ENCODE peak calls at places on chromosome 3, in four cellular contexts. J, T, F and Z are unnamed samples.

GRCh38 chr3:48414376-48415250 is 15.3 kb downstream of the PLXNB1 start:
- DNase-seq in J (no peak), T (no peak), F (no peak), Z (no peak)

GRCh38 chr3:63508305-63508704 is 144.2 kb upstream of the SNTN start:
- DNase-seq in J (no peak), T (peak; percentile 22), F (no peak), Z (no peak)

GRCh38 chr3:57654214-57654613 is 38.7 kb downstream of the DENND6A start:
- DNase-seq in J (no peak), T (no peak), F (no peak), Z (no peak)

GRCh38 chr3:13281657-13282527 is 138.2 kb downstream of the NUP210 start:
- DNase-seq in J (no peak), T (peak; percentile 20), F (peak; percentile 65), Z (no peak)

GRCh38 chr3:58005662-58006061 is 2.6 kb upstream of the FLNB start:
- DNase-seq in J (no peak), T (no peak), F (no peak), Z (no peak)

GRCh38 chr3:105140899-105141367 is 225.8 kb upstream of the ALCAM start:
- DNase-seq in J (no peak), T (no peak), F (no peak), Z (no peak)

GRCh38 chr3:132433121-132433520 is 15.8 kb downstream of the DNAJC13 start:
- DNase-seq in J (no peak), T (no peak), F (no peak), Z (no peak)

GRCh38 chr3:159762981-159763465 is 225.6 kb upstream of the IL12A start:
- DNase-seq in J (peak; percentile 30), T (peak; percentile 55), F (peak; percentile 66), Z (peak; percentile 50)

GRCh38 chr3:11159421-11159904 is 5.2 kb downstream of the HRH1 start:
- DNase-seq in J (peak; percentile 18), T (peak; percentile 26), F (no peak), Z (no peak)

GRCh38 chr3:142647856-142648255 is 51.7 kb downstream of the PLS1 start:
- DNase-seq in J (no peak), T (peak; percentile 64), F (no peak), Z (no peak)

GRCh38 chr3:32457971-32458471 is 44.6 kb downstream of the CMTM6 start:
- DNase-seq in J (peak; percentile 62), T (no peak), F (no peak), Z (no peak)

GRCh38 chr3:191417457-191417729 is 43.6 kb upstream of the PYDC2 start:
- DNase-seq in J (no peak), T (no peak), F (no peak), Z (no peak)

GRCh38 chr3:37308247-37308646 is 133.9 kb upstream of the LRRFIP2 start:
- DNase-seq in J (no peak), T (no peak), F (peak; percentile 15), Z (no peak)

GRCh38 chr3:99663981-99664380 is 25.6 kb downstream of the COL8A1 start:
- DNase-seq in J (no peak), T (no peak), F (no peak), Z (no peak)

GRCh38 chr3:97835761-97836160 is 13.9 kb downstream of the CRYBG3 start:
- DNase-seq in J (no peak), T (no peak), F (no peak), Z (no peak)

GRCh38 chr3:155585384-155585783 is 159.5 kb downstream of the PLCH1 start:
- DNase-seq in J (no peak), T (no peak), F (no peak), Z (no peak)

GRCh38 chr3:188923671-188924070 is 248.1 kb upstream of the TPRG1 start:
- DNase-seq in J (no peak), T (no peak), F (no peak), Z (no peak)

GRCh38 chr3:134857356-134857755 is 62.3 kb downstream of the EPHB1 start:
- DNase-seq in J (no peak), T (no peak), F (no peak), Z (no peak)

GRCh38 chr3:32712506-32713055 is 27.6 kb downstream of the CNOT10 start:
- DNase-seq in J (peak; percentile 9), T (no peak), F (no peak), Z (no peak)

GRCh38 chr3:27681249-27681748 is 40.8 kb downstream of the EOMES start:
- DNase-seq in J (peak; percentile 46), T (no peak), F (peak; percentile 61), Z (no peak)

GRCh38 chr3:13414040-13414729 is 5.9 kb downstream of the NUP210 start:
- DNase-seq in J (peak; percentile 98), T (peak; percentile 77), F (no peak), Z (peak; percentile 26)

GRCh38 chr3:79846148-79846933 is 78.5 kb upstream of the ROBO1 start:
- DNase-seq in J (no peak), T (no peak), F (no peak), Z (no peak)

GRCh38 chr3:13853978-13854296 is 25.9 kb downstream of the WNT7A start:
- DNase-seq in J (no peak), T (no peak), F (no peak), Z (peak; percentile 25)

GRCh38 chr3:197181751-197182150 is 116.7 kb downstream of the DLG1 start:
- DNase-seq in J (peak; percentile 78), T (no peak), F (no peak), Z (no peak)